ENCODE peak calls at places on chromosome 5, in four cellular contexts. C is WERI-Rb-1, B is epithelial cell of esophagus, Z is fibroblast of mammary gland. Q is an unnamed sample.

GRCh38 chr5:128208436-128208835 is 124.9 kb downstream of the SLC12A2 start:
- DNase-seq in C (no peak), Z (no peak), B (no peak), Q (no peak)

GRCh38 chr5:159519365-159519764 is 189.1 kb upstream of the IL12B start:
- DNase-seq in B (no peak), C (no peak), Z (no peak), Q (no peak)

GRCh38 chr5:6308683-6309082 is 69.7 kb downstream of the MED10 start:
- DNase-seq in Z (no peak), B (no peak), C (no peak), Q (no peak)

GRCh38 chr5:106923409-106923808 is 747.3 kb downstream of the EFNA5 start:
- DNase-seq in Z (no peak), B (no peak), C (no peak), Q (no peak)

GRCh38 chr5:176547811-176548210 is 1.3 kb upstream of the CDHR2 start:
- DNase-seq in B (peak), Z (peak), C (no peak), Q (no peak)

GRCh38 chr5:44981708-44982107 is 173.0 kb downstream of the MRPS30 start:
- DNase-seq in B (no peak), Z (no peak), C (no peak), Q (no peak)

GRCh38 chr5:124841829-124842712 is 95.6 kb upstream of the ZNF608 start:
- DNase-seq in Z (no peak), C (no peak), B (peak), Q (peak)

GRCh38 chr5:122263352-122264030 is 48.5 kb upstream of the SNCAIP start:
- DNase-seq in Z (peak), B (no peak), C (no peak), Q (no peak)

GRCh38 chr5:153629027-153629426 is 138.6 kb downstream of the GRIA1 start:
- DNase-seq in C (peak), Z (peak), B (peak), Q (peak)

GRCh38 chr5:142770650-142771609 is 753 bp downstream of the ARHGAP26 start:
- DNase-seq in C (peak), Z (peak), B (peak), Q (peak)
- TF ChIP-seq CTCF in C (peak), Z (no peak), B (no peak), Q (peak)

GRCh38 chr5:72394688-72395087 is 74.5 kb downstream of the PTCD2 start:
- DNase-seq in Z (peak), B (no peak), C (peak), Q (no peak)
- TF ChIP-seq CTCF in Z (peak), B (peak), C (peak), Q (no peak)

DNA sequence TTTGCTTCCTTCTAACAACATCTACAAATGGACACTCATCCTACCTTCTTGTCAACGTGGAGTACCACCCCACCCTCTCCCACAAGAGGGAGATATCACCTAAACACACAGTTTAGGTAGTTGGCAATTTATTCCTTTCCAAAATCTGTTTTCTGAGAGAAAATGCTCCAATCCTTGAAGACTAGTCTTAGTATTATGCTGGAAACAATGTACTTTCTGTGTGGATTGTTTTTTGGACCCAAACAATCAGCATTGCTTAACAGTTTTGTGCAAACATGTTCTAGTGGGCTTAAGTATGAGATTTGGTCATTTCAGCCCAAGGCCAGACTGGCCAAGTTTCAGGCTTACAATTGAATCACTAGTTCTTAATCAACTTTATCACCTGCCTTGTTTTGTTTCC is 359.1 kb downstream of the ARHGEF28 start:
- DNase-seq in Z (peak), C (peak), B (peak), Q (peak)
- TF ChIP-seq CTCF in Z (peak), C (peak), B (peak), Q (peak)

GRCh38 chr5:77229887-77230286 is 19.4 kb downstream of the PDE8B start:
- DNase-seq in Z (no peak), B (no peak), C (no peak), Q (no peak)

GRCh38 chr5:77232959-77233358 is 22.5 kb downstream of the PDE8B start:
- DNase-seq in B (no peak), Z (no peak), C (no peak), Q (no peak)

GRCh38 chr5:77232545-77232944 is 22.1 kb downstream of the PDE8B start:
- DNase-seq in C (no peak), B (no peak), Z (no peak), Q (no peak)

GRCh38 chr5:77230727-77231469 is 20.4 kb downstream of the PDE8B start:
- DNase-seq in C (no peak), Z (peak), B (peak), Q (no peak)

GRCh38 chr5:77231470-77232138 is 21.1 kb downstream of the PDE8B start:
- DNase-seq in Z (no peak), B (no peak), C (no peak), Q (no peak)
- TF ChIP-seq CTCF in Z (no peak), B (no peak), C (peak), Q (no peak)

GRCh38 chr5:148398698-148399121 is 15.0 kb downstream of the FBXO38 start:
- DNase-seq in B (no peak), C (no peak), Z (no peak), Q (no peak)
- TF ChIP-seq CTCF in B (no peak), C (no peak), Z (no peak), Q (no peak)

DNA sequence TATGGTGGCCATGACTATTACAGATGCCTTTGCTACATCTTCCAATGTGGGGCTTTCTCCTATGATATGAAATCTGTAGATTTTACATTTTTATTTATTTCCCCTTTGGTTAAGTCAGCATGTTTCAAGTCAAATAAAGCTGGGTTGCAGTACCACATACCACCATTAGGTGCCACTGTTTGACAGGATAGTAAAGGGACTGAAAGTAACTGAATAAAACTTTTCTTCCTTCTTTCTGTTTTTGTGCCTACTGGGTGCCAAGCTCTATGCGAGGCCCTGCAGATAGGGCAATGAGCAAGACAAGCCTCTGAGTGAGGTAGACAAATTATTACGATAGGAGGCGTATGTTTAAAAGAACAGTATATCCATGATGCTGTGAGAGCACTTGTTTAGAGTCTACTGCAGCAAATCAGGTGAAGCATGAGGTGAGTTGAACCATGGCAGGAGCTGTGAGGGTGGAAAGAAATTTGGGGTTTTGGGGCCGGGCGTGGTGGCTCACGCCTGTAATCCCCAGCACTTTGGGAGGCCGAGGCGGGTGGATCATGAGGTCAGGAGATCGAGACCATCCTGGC is 64.8 kb downstream of the GDNF start:
- DNase-seq in C (peak), B (peak), Z (peak), Q (no peak)
- TF ChIP-seq CTCF in C (peak), B (peak), Z (peak), Q (peak)

Q was measured in RWPE1.